ENCODE peak calls at places on chromosomes 4 and X, in seven cellular contexts. B is CD4-positive, alpha-beta T cell; Q is fibroblast of mammary gland; D is GM12865; F is fibroblast of the aortic adventitia; C is endothelial cell; O is ovary. R is an unnamed sample.

GRCh38 chrX:154056739-154057367 is 37.2 kb upstream of the IRAK1 start:
- DNase-seq in B (no peak), Q (no peak), D (no peak), F (no peak), C (no peak), O (no peak), R (peak)

GRCh38 chrX:26915064-26915463 is 548.1 kb downstream of the PPP4R3C start:
- DNase-seq in B (no peak), Q (peak), D (no peak), F (peak), C (no peak), O (no peak), R (no peak)

GRCh38 chr4:40419231-40419912 is 84.2 kb downstream of the CHRNA9 start:
- DNase-seq in B (no peak), Q (no peak), D (no peak), F (no peak), C (no peak), O (no peak), R (no peak)

GRCh38 chr4:115711575-115711974 is 598.2 kb upstream of the NDST4 start:
- DNase-seq in B (no peak), Q (no peak), D (no peak), F (no peak), C (no peak), O (no peak), R (no peak)

GRCh38 chrX:96140796-96141195 is 543.8 kb upstream of the DIAPH2 start:
- DNase-seq in B (no peak), Q (no peak), D (no peak), F (peak), C (no peak), O (no peak), R (no peak)

GRCh38 chrX:31356501-31357263 is 284.8 kb upstream of the FTHL17 start:
- DNase-seq in B (no peak), Q (no peak), D (no peak), F (no peak), C (no peak), O (no peak), R (no peak)

GRCh38 chrX:53280703-53281320 is 572 bp downstream of the IQSEC2 start:
- DNase-seq in B (no peak), Q (peak), D (no peak), F (peak), C (no peak), O (peak), R (no peak)

GRCh38 chr4:178340468-178340867 is 898.2 kb upstream of the AGA start:
- DNase-seq in B (no peak), Q (no peak), D (no peak), F (no peak), C (no peak), O (no peak), R (no peak)

GRCh38 chr4:142091691-142092182 is 455.4 kb downstream of the IL15 start:
- DNase-seq in B (no peak), Q (peak), D (no peak), F (peak), C (no peak), O (no peak), R (no peak)

GRCh38 chr4:80054375-80054774 is 18.7 kb downstream of the ANTXR2 start:
- DNase-seq in B (no peak), Q (no peak), D (no peak), F (no peak), C (no peak), O (no peak), R (no peak)

GRCh38 chr4:15689540-15689939 is 7.9 kb downstream of the FAM200B start:
- DNase-seq in B (no peak), Q (peak), D (no peak), F (peak), C (no peak), O (no peak), R (no peak)

GRCh38 chrX:40155617-40156471 is 58.1 kb upstream of the BCOR start:
- DNase-seq in B (no peak), Q (no peak), D (no peak), F (no peak), C (no peak), O (peak), R (no peak)

GRCh38 chr4:128653514-128654420 is 155.7 kb upstream of the JADE1 start:
- DNase-seq in B (no peak), Q (no peak), D (no peak), F (peak), C (no peak), O (peak), R (no peak)

GRCh38 chr4:182369211-182369610 is 126.0 kb downstream of the TENM3 start:
- DNase-seq in B (no peak), Q (peak), D (no peak), F (peak), C (no peak), O (no peak), R (no peak)

GRCh38 chr4:142095886-142096605 is 459.7 kb downstream of the IL15 start:
- DNase-seq in B (no peak), Q (peak), D (no peak), F (peak), C (no peak), O (no peak), R (peak)

GRCh38 chrX:26070882-26071281 is 67.3 kb upstream of the MAGEB18 start:
- DNase-seq in B (no peak), Q (no peak), D (no peak), F (no peak), C (no peak), O (no peak), R (no peak)

GRCh38 chr4:78512357-78512920 is 39.1 kb upstream of the ANXA3 start:
- DNase-seq in B (no peak), Q (no peak), D (no peak), F (peak), C (no peak), O (no peak), R (no peak)

GRCh38 chrX:397575-397974 is 10.9 kb upstream of the PPP2R3B start:
- DNase-seq in B (no peak), Q (peak), D (no peak), F (peak), C (no peak), O (peak), R (no peak)

GRCh38 chr4:16225139-16225538 is 1.1 kb downstream of the TAPT1 start:
- DNase-seq in B (no peak), Q (peak), D (peak), F (peak), C (no peak), O (no peak), R (no peak)

GRCh38 chr4:110959041-110959643 is 336.3 kb upstream of the PITX2 start:
- DNase-seq in B (no peak), Q (peak), D (no peak), F (peak), C (no peak), O (no peak), R (no peak)

GRCh38 chrX:134191276-134191675 is 45.7 kb upstream of the CCDC160 start:
- DNase-seq in B (no peak), Q (no peak), D (no peak), F (no peak), C (no peak), O (no peak), R (no peak)

GRCh38 chr4:10721616-10722015 is 37.0 kb upstream of the CLNK start:
- DNase-seq in B (no peak), Q (no peak), D (no peak), F (no peak), C (no peak), O (no peak), R (no peak)

GRCh38 chr4:54400188-54400587 is 171.1 kb downstream of the PDGFRA start:
- DNase-seq in B (no peak), Q (no peak), D (no peak), F (peak), C (no peak), O (no peak), R (no peak)

GRCh38 chr4:39544580-39545315 is 17.5 kb upstream of the UGDH start:
- DNase-seq in B (no peak), Q (no peak), D (no peak), F (no peak), C (no peak), O (no peak), R (no peak)

GRCh38 chrX:22748093-22748999 is 251.4 kb upstream of the DDX53 start:
- DNase-seq in B (peak), Q (peak), D (peak), F (peak), C (peak), O (peak), R (peak)

GRCh38 chr4:150332086-150332485 is 249.9 kb upstream of the MAB21L2 start:
- DNase-seq in B (no peak), Q (no peak), D (no peak), F (no peak), C (no peak), O (no peak), R (no peak)

GRCh38 chrX:17833954-17834353 is 27.1 kb downstream of the RAI2 start:
- DNase-seq in B (no peak), Q (no peak), D (no peak), F (no peak), C (no peak), O (no peak), R (no peak)

GRCh38 chrX:21438792-21439191 is 64.6 kb downstream of the CNKSR2 start:
- DNase-seq in B (no peak), Q (no peak), D (peak), F (no peak), C (no peak), O (no peak), R (no peak)

GRCh38 chrX:153455571-153455970 is 9.7 kb upstream of the TREX2 start:
- DNase-seq in B (no peak), Q (no peak), D (no peak), F (no peak), C (no peak), O (no peak), R (no peak)

GRCh38 chr4:108762559-108763225 is at the start of gene ETNPPL:
- DNase-seq in B (peak), Q (no peak), D (no peak), F (no peak), C (peak), O (no peak), R (peak)
- TF ChIP-seq CTCF in B (no peak), Q (no peak), D (no peak), F (no peak), C (no peak), O (no peak), R (no peak)

GRCh38 chr4:3134201-3134600 is 59.7 kb downstream of the HTT start:
- DNase-seq in B (no peak), Q (no peak), D (no peak), F (no peak), C (no peak), O (no peak), R (no peak)

GRCh38 chr4:3137908-3138307 is 63.4 kb downstream of the HTT start:
- DNase-seq in B (no peak), Q (no peak), D (no peak), F (no peak), C (no peak), O (no peak), R (no peak)

GRCh38 chr4:3135155-3136011 is 60.9 kb downstream of the HTT start:
- DNase-seq in B (no peak), Q (no peak), D (no peak), F (peak), C (no peak), O (no peak), R (no peak)

GRCh38 chr4:3130826-3131225 is 56.3 kb downstream of the HTT start:
- DNase-seq in B (no peak), Q (no peak), D (no peak), F (no peak), C (no peak), O (no peak), R (no peak)

GRCh38 chr4:3136454-3136853 is 62.0 kb downstream of the HTT start:
- DNase-seq in B (no peak), Q (peak), D (no peak), F (peak), C (no peak), O (no peak), R (no peak)
- TF ChIP-seq CTCF in B (peak), Q (peak), D (no peak), F (peak), C (peak), O (no peak), R (no peak)

GRCh38 chrX:15926622-15927021 is 72.0 kb upstream of the AP1S2 start:
- DNase-seq in B (no peak), Q (no peak), D (no peak), F (no peak), C (no peak), O (no peak), R (no peak)

GRCh38 chrX:15931362-15931761 is 76.7 kb upstream of the AP1S2 start:
- DNase-seq in B (no peak), Q (no peak), D (no peak), F (no peak), C (no peak), O (no peak), R (no peak)

GRCh38 chrX:15929231-15929630 is 74.6 kb upstream of the AP1S2 start:
- DNase-seq in B (no peak), Q (no peak), D (no peak), F (no peak), C (no peak), O (no peak), R (no peak)

DNA sequence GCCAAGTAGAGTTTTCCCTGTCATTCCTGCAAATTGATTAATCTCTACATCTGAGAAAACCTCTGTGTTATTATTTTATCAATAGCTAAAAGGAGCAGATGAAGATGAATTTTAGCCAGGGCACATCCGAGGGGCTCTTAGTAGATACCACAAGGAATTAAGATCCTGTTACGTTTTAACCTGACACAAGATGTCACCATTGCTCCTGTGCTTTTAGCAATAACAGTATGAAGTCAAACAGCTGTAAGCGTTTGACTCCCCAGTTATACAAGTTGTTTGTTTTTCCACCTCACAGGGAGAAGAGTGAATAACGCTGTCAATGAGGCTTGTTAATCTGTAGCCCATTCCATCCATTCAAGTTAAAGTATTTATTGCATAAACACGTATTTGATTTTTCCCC is 76.0 kb upstream of the AP1S2 start:
- DNase-seq in B (no peak), Q (peak), D (peak), F (peak), C (no peak), O (no peak), R (no peak)
- TF ChIP-seq CTCF in B (no peak), Q (peak), D (peak), F (peak), C (no peak), O (no peak), R (peak)

GRCh38 chr4:159190646-159191045 is 87.8 kb downstream of the RAPGEF2 start:
- DNase-seq in B (no peak), Q (no peak), D (no peak), F (no peak), C (no peak), O (no peak), R (no peak)

GRCh38 chr4:159193256-159193655 is 90.4 kb downstream of the RAPGEF2 start:
- DNase-seq in B (no peak), Q (no peak), D (no peak), F (no peak), C (no peak), O (no peak), R (no peak)

GRCh38 chr4:159188646-159189045 is 85.8 kb downstream of the RAPGEF2 start:
- DNase-seq in B (no peak), Q (no peak), D (no peak), F (no peak), C (no peak), O (no peak), R (no peak)

GRCh38 chr4:159195400-159195799 is 92.5 kb downstream of the RAPGEF2 start:
- DNase-seq in B (no peak), Q (no peak), D (no peak), F (no peak), C (no peak), O (no peak), R (no peak)

GRCh38 chr4:159191989-159192388 is 89.1 kb downstream of the RAPGEF2 start:
- DNase-seq in B (no peak), Q (peak), D (no peak), F (peak), C (no peak), O (no peak), R (peak)
- TF ChIP-seq CTCF in B (no peak), Q (peak), D (no peak), F (peak), C (peak), O (no peak), R (peak)

GRCh38 chr4:37434469-37434868 is 189.9 kb downstream of the NWD2 start:
- DNase-seq in B (no peak), Q (peak), D (no peak), F (peak), C (no peak), O (no peak), R (no peak)
- TF ChIP-seq CTCF in B (no peak), Q (no peak), D (no peak), F (peak), C (no peak), O (no peak), R (no peak)

GRCh38 chr4:164701665-164702064 is 52.3 kb upstream of the SMIM31 start:
- DNase-seq in B (no peak), Q (no peak), D (peak), F (no peak), C (no peak), O (no peak), R (no peak)
- TF ChIP-seq CTCF in B (no peak), Q (no peak), D (no peak), F (no peak), C (no peak), O (no peak), R (no peak)

GRCh38 chrX:8755116-8755515 is 23.2 kb upstream of the ANOS1 start:
- DNase-seq in B (no peak), Q (no peak), D (no peak), F (no peak), C (peak), O (no peak), R (no peak)
- TF ChIP-seq CTCF in B (no peak), Q (no peak), D (no peak), F (no peak), C (no peak), O (no peak), R (no peak)

DNA sequence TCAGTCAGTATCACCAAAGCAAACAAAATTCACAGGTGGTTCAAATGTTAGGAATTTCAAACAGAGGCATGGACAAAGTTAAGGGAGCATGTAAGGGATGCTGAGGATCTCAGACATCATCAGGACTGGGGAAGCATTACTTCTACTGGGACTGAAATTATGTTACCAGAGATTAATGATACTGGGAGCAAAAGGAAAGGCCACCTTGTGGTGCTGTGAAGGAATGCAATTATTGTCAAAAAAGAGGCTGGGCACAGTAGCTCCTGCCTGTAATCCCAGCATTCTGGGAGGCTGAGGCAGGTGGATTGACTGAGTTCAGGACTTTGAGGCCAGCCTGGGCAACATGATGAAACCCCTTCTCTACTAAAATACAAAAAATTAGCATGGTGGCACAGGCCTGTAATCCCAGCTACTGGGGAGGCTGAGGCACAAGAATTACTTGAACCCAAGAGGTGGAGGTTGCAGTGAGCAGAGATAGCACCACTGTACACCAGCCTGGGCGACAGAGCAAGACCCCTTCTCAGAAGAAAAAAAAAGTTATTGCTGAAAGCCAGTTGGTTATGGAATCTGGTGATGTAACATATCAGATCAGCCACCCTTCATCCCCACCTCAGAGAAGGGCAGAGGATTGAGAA is 954.3 kb downstream of the PCDH7 start:
- DNase-seq in B (no peak), Q (peak), D (no peak), F (peak), C (peak), O (no peak), R (no peak)
- TF ChIP-seq CTCF in B (no peak), Q (peak), D (no peak), F (peak), C (peak), O (no peak), R (no peak)

GRCh38 chr4:7430965-7431695 is 3.6 kb downstream of the PSAPL1 start:
- DNase-seq in B (no peak), Q (no peak), D (no peak), F (no peak), C (no peak), O (peak), R (no peak)

GRCh38 chr4:7429069-7429416 is 5.7 kb downstream of the PSAPL1 start:
- DNase-seq in B (no peak), Q (no peak), D (no peak), F (no peak), C (no peak), O (no peak), R (no peak)

GRCh38 chr4:7428261-7429068 is 6.3 kb downstream of the PSAPL1 start:
- DNase-seq in B (no peak), Q (no peak), D (no peak), F (no peak), C (no peak), O (no peak), R (no peak)

GRCh38 chr4:7430368-7430964 is 4.3 kb downstream of the PSAPL1 start:
- DNase-seq in B (no peak), Q (no peak), D (no peak), F (no peak), C (no peak), O (peak), R (peak)

DNA sequence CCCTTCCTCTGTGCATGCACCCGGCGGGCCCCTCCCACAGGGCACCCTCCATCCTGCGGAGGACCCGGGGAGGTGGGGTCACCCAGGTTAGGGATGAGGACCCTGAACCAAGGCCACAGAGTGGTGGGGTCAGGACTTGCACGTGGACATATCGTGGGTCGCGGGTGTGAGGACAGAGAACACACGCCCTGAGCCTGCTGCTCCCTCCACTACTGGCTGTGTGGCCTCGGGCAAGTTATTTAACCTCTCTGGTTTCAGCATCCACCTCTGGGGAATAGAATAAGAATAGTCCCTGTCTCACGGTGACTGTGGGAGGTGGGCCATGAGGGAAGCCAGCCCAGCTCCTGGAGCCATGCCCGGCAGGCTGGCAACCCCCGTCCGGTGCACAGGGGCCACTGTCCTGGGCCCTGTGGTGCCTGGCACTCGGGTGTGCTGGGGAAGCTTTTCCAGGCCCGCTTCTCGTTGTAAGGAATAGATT is 5.1 kb downstream of the PSAPL1 start:
- DNase-seq in B (no peak), Q (no peak), D (no peak), F (no peak), C (no peak), O (peak), R (no peak)
- TF ChIP-seq CTCF in B (no peak), Q (no peak), D (no peak), F (no peak), C (no peak), O (no peak), R (no peak)

R was measured in Calu3.